ENCODE peak calls at places on chromosomes 4 and X, in four cellular contexts. Y, P, L and X are unnamed samples.

GRCh38 chr4:26020083-26020668 is 106.2 kb downstream of the SMIM20 start:
- DNase-seq in Y (no peak), P (peak; percentile 13), L (no peak), X (no peak)

GRCh38 chr4:5967783-5968182 is 50.4 kb downstream of the C4orf50 start:
- DNase-seq in Y (no peak), P (no peak), L (no peak), X (no peak)

GRCh38 chr4:83009529-83009928 is 1.1 kb downstream of the LIN54 start:
- DNase-seq in Y (no peak), P (no peak), L (no peak), X (no peak)

GRCh38 chr4:158826882-158827281 is 58.1 kb downstream of the FNIP2 start:
- DNase-seq in Y (no peak), P (no peak), L (no peak), X (no peak)

GRCh38 chrX:48897157-48897620 is 379 bp downstream of the TIMM17B start:
- DNase-seq in Y (no peak), P (peak; percentile 68), L (peak; percentile 61), X (no peak)

GRCh38 chr4:53920116-53920515 is 144.3 kb downstream of the CHIC2 start:
- DNase-seq in Y (no peak), P (no peak), L (no peak), X (no peak)

GRCh38 chr4:176150283-176150682 is 45.1 kb downstream of the SPATA4 start:
- DNase-seq in Y (no peak), P (no peak), L (no peak), X (no peak)

GRCh38 chr4:42767669-42768068 is 110.8 kb upstream of the ATP8A1 start:
- DNase-seq in Y (no peak), P (no peak), L (no peak), X (no peak)

GRCh38 chr4:66091801-66092200 is 421.5 kb upstream of the EPHA5 start:
- DNase-seq in Y (no peak), P (no peak), L (no peak), X (no peak)

GRCh38 chr4:86386201-86386600 is 26.3 kb upstream of the MAPK10 start:
- DNase-seq in Y (no peak), P (no peak), L (no peak), X (no peak)